ENCODE peak calls at places on chromosomes 13 and 19, in six cellular contexts. One of them, this sample, is unnamed.

GRCh38 chr19:1101337-1101698 is 2.5 kb upstream of the GPX4 start:
- DNase-seq in tibial artery: peak; percentile 72
- DNase-seq in AG10803: no peak
- DNase-seq in mammary epithelial cell: no peak
- DNase-seq in fibroblast of lung: no peak
- DNase-seq in kidney epithelial cell: no peak
- DNase-seq in this sample: no peak

GRCh38 chr13:52827839-52828238 is 20.6 kb downstream of the PCDH8 start:
- DNase-seq in fibroblast of lung: no peak
- DNase-seq in mammary epithelial cell: no peak
- DNase-seq in tibial artery: no peak
- DNase-seq in AG10803: no peak
- DNase-seq in kidney epithelial cell: no peak
- DNase-seq in this sample: no peak

GRCh38 chr13:61358599-61358998 is 57.0 kb downstream of the PCDH20 start:
- DNase-seq in tibial artery: no peak
- DNase-seq in fibroblast of lung: no peak
- DNase-seq in mammary epithelial cell: no peak
- DNase-seq in AG10803: no peak
- DNase-seq in kidney epithelial cell: no peak
- DNase-seq in this sample: no peak

GRCh38 chr19:12665646-12666304 is 767 bp downstream of the MAN2B1 start:
- DNase-seq in kidney epithelial cell: no peak
- DNase-seq in AG10803: no peak
- DNase-seq in fibroblast of lung: peak; percentile 14
- DNase-seq in mammary epithelial cell: no peak
- DNase-seq in tibial artery: no peak
- DNase-seq in this sample: peak; percentile 45

GRCh38 chr13:112586334-112586733 is 1.6 kb downstream of the TUBGCP3 start:
- DNase-seq in tibial artery: no peak
- DNase-seq in AG10803: no peak
- DNase-seq in fibroblast of lung: no peak
- DNase-seq in mammary epithelial cell: no peak
- DNase-seq in kidney epithelial cell: no peak
- DNase-seq in this sample: no peak

GRCh38 chr13:89401209-89401810 is 1730.1 kb downstream of the SLITRK5 start:
- DNase-seq in kidney epithelial cell: peak; percentile 42
- DNase-seq in AG10803: peak; percentile 52
- DNase-seq in fibroblast of lung: peak; percentile 74
- DNase-seq in mammary epithelial cell: peak; percentile 91
- DNase-seq in tibial artery: no peak
- DNase-seq in this sample: peak; percentile 41

GRCh38 chr13:99464441-99464949 is 36.8 kb upstream of the TM9SF2 start:
- DNase-seq in tibial artery: no peak
- DNase-seq in kidney epithelial cell: no peak
- DNase-seq in AG10803: peak; percentile 74
- DNase-seq in fibroblast of lung: no peak
- DNase-seq in mammary epithelial cell: no peak
- DNase-seq in this sample: no peak

GRCh38 chr13:114017966-114018365 is 44.1 kb upstream of the C13orf46 start:
- DNase-seq in fibroblast of lung: no peak
- DNase-seq in tibial artery: no peak
- DNase-seq in kidney epithelial cell: no peak
- DNase-seq in AG10803: no peak
- DNase-seq in mammary epithelial cell: no peak
- DNase-seq in this sample: no peak

GRCh38 chr13:79837741-79838450 is 356.9 kb downstream of the NDFIP2 start:
- DNase-seq in AG10803: peak; percentile 58
- DNase-seq in kidney epithelial cell: peak; percentile 39
- DNase-seq in mammary epithelial cell: peak; percentile 51
- DNase-seq in tibial artery: no peak
- DNase-seq in fibroblast of lung: peak; percentile 82
- DNase-seq in this sample: peak; percentile 58

GRCh38 chr13:73521291-73521626 is 462.5 kb downstream of the KLF5 start:
- DNase-seq in mammary epithelial cell: no peak
- DNase-seq in fibroblast of lung: no peak
- DNase-seq in AG10803: no peak
- DNase-seq in tibial artery: no peak
- DNase-seq in kidney epithelial cell: no peak
- DNase-seq in this sample: no peak

GRCh38 chr19:38813323-38813722 is 578 bp upstream of the LGALS4 start:
- DNase-seq in tibial artery: no peak
- DNase-seq in mammary epithelial cell: no peak
- DNase-seq in kidney epithelial cell: no peak
- DNase-seq in fibroblast of lung: no peak
- DNase-seq in AG10803: no peak
- DNase-seq in this sample: no peak

GRCh38 chr13:31742102-31742695 is 2.9 kb downstream of the RXFP2 start:
- DNase-seq in fibroblast of lung: peak; percentile 53
- DNase-seq in AG10803: peak; percentile 80
- DNase-seq in kidney epithelial cell: no peak
- DNase-seq in mammary epithelial cell: peak; percentile 45
- DNase-seq in tibial artery: peak; percentile 66
- DNase-seq in this sample: peak; percentile 63

GRCh38 chr13:113209880-113210421 is 538 bp downstream of the CUL4A start:
- DNase-seq in AG10803: peak; percentile 68
- DNase-seq in fibroblast of lung: peak; percentile 59
- DNase-seq in mammary epithelial cell: peak; percentile 74
- DNase-seq in tibial artery: peak; percentile 43
- DNase-seq in kidney epithelial cell: no peak
- DNase-seq in this sample: peak; percentile 79

GRCh38 chr13:38783992-38784875 is 97.4 kb downstream of the FREM2 start:
- DNase-seq in kidney epithelial cell: peak; percentile 47
- DNase-seq in AG10803: no peak
- DNase-seq in tibial artery: no peak
- DNase-seq in fibroblast of lung: peak; percentile 13
- DNase-seq in mammary epithelial cell: no peak
- DNase-seq in this sample: no peak

GRCh38 chr19:17450264-17451075 is 2.0 kb upstream of the TMEM221 start:
- DNase-seq in kidney epithelial cell: peak; percentile 54
- DNase-seq in tibial artery: no peak
- DNase-seq in fibroblast of lung: no peak
- DNase-seq in AG10803: no peak
- DNase-seq in mammary epithelial cell: peak; percentile 98
- DNase-seq in this sample: peak; percentile 60

GRCh38 chr13:46831588-46832194 is 34.7 kb upstream of the ESD start:
- DNase-seq in fibroblast of lung: peak; percentile 41
- DNase-seq in mammary epithelial cell: peak; percentile 37
- DNase-seq in tibial artery: no peak
- DNase-seq in kidney epithelial cell: peak; percentile 10
- DNase-seq in AG10803: peak; percentile 54
- DNase-seq in this sample: peak; percentile 56

GRCh38 chr13:102395174-102395573 is 6.7 kb downstream of the FGF14 start:
- DNase-seq in mammary epithelial cell: no peak
- DNase-seq in kidney epithelial cell: no peak
- DNase-seq in fibroblast of lung: no peak
- DNase-seq in tibial artery: no peak
- DNase-seq in AG10803: no peak
- DNase-seq in this sample: no peak

GRCh38 chr19:34319785-34320184 is 45.2 kb upstream of the GPI start:
- DNase-seq in kidney epithelial cell: peak; percentile 77
- DNase-seq in tibial artery: peak; percentile 26
- DNase-seq in mammary epithelial cell: peak; percentile 35
- DNase-seq in AG10803: no peak
- DNase-seq in fibroblast of lung: peak; percentile 93
- DNase-seq in this sample: no peak

GRCh38 chr13:59000770-59001169 is 1163.0 kb downstream of the DIAPH3 start:
- DNase-seq in kidney epithelial cell: no peak
- DNase-seq in tibial artery: no peak
- DNase-seq in mammary epithelial cell: no peak
- DNase-seq in fibroblast of lung: peak; percentile 32
- DNase-seq in AG10803: no peak
- DNase-seq in this sample: no peak

GRCh38 chr19:14072535-14073231 is at the start of gene MISP3:
- DNase-seq in kidney epithelial cell: no peak
- DNase-seq in mammary epithelial cell: peak; percentile 42
- DNase-seq in AG10803: no peak
- DNase-seq in fibroblast of lung: peak; percentile 53
- DNase-seq in tibial artery: no peak
- DNase-seq in this sample: no peak

GRCh38 chr19:10639836-10640235 is 14.3 kb upstream of the ILF3 start:
- DNase-seq in tibial artery: no peak
- DNase-seq in fibroblast of lung: no peak
- DNase-seq in kidney epithelial cell: no peak
- DNase-seq in mammary epithelial cell: no peak
- DNase-seq in AG10803: no peak
- DNase-seq in this sample: no peak

GRCh38 chr13:79128158-79128557 is 277.9 kb downstream of the RBM26 start:
- DNase-seq in mammary epithelial cell: peak; percentile 92
- DNase-seq in fibroblast of lung: peak; percentile 74
- DNase-seq in kidney epithelial cell: peak; percentile 84
- DNase-seq in AG10803: peak; percentile 2
- DNase-seq in tibial artery: no peak
- DNase-seq in this sample: peak; percentile 57

GRCh38 chr19:35995655-35995993 is 636 bp downstream of the SDHAF1 start:
- DNase-seq in mammary epithelial cell: peak; percentile 44
- DNase-seq in kidney epithelial cell: no peak
- DNase-seq in fibroblast of lung: peak; percentile 18
- DNase-seq in AG10803: peak; percentile 22
- DNase-seq in tibial artery: peak; percentile 49
- DNase-seq in this sample: peak; percentile 65

GRCh38 chr13:108860418-108860817 is 231.0 kb downstream of the MYO16 start:
- DNase-seq in mammary epithelial cell: no peak
- DNase-seq in tibial artery: no peak
- DNase-seq in kidney epithelial cell: no peak
- DNase-seq in fibroblast of lung: no peak
- DNase-seq in AG10803: no peak
- DNase-seq in this sample: no peak

GRCh38 chr19:17183858-17184271 is 31.3 kb upstream of the USE1 start:
- DNase-seq in AG10803: no peak
- DNase-seq in tibial artery: no peak
- DNase-seq in mammary epithelial cell: no peak
- DNase-seq in kidney epithelial cell: no peak
- DNase-seq in fibroblast of lung: no peak
- DNase-seq in this sample: no peak

GRCh38 chr13:25882732-25883357 is 169.0 kb downstream of the SHISA2 start:
- DNase-seq in mammary epithelial cell: no peak
- DNase-seq in tibial artery: no peak
- DNase-seq in kidney epithelial cell: no peak
- DNase-seq in fibroblast of lung: no peak
- DNase-seq in AG10803: no peak
- DNase-seq in this sample: no peak

GRCh38 chr13:34750078-34750703 is 191.9 kb upstream of the NBEA start:
- DNase-seq in AG10803: no peak
- DNase-seq in mammary epithelial cell: peak; percentile 28
- DNase-seq in kidney epithelial cell: no peak
- DNase-seq in tibial artery: no peak
- DNase-seq in fibroblast of lung: peak; percentile 24
- DNase-seq in this sample: no peak

GRCh38 chr19:41927810-41928192 is 448 bp downstream of the ERFL start:
- DNase-seq in kidney epithelial cell: no peak
- DNase-seq in AG10803: no peak
- DNase-seq in tibial artery: no peak
- DNase-seq in fibroblast of lung: no peak
- DNase-seq in mammary epithelial cell: no peak
- DNase-seq in this sample: no peak

GRCh38 chr19:35879068-35879467 is 10.7 kb downstream of the APLP1 start:
- DNase-seq in kidney epithelial cell: no peak
- DNase-seq in tibial artery: no peak
- DNase-seq in AG10803: no peak
- DNase-seq in fibroblast of lung: no peak
- DNase-seq in mammary epithelial cell: no peak
- DNase-seq in this sample: no peak

GRCh38 chr13:28258401-28258800 is 120.1 kb downstream of the PAN3 start:
- DNase-seq in AG10803: no peak
- DNase-seq in fibroblast of lung: no peak
- DNase-seq in tibial artery: no peak
- DNase-seq in mammary epithelial cell: no peak
- DNase-seq in kidney epithelial cell: no peak
- DNase-seq in this sample: no peak

GRCh38 chr13:34349091-34349722 is 531.3 kb downstream of the RFC3 start:
- DNase-seq in mammary epithelial cell: peak; percentile 85
- DNase-seq in tibial artery: peak; percentile 71
- DNase-seq in fibroblast of lung: peak; percentile 100
- DNase-seq in kidney epithelial cell: peak; percentile 88
- DNase-seq in AG10803: peak; percentile 100
- DNase-seq in this sample: no peak

GRCh38 chr13:78589206-78589605 is 14.1 kb downstream of the POU4F1 start:
- DNase-seq in kidney epithelial cell: no peak
- DNase-seq in tibial artery: no peak
- DNase-seq in fibroblast of lung: peak; percentile 21
- DNase-seq in mammary epithelial cell: peak; percentile 26
- DNase-seq in AG10803: no peak
- DNase-seq in this sample: peak; percentile 56

GRCh38 chr13:27551563-27551962 is 68.8 kb downstream of the LNX2 start:
- DNase-seq in fibroblast of lung: no peak
- DNase-seq in mammary epithelial cell: no peak
- DNase-seq in kidney epithelial cell: no peak
- DNase-seq in AG10803: no peak
- DNase-seq in tibial artery: no peak
- DNase-seq in this sample: no peak

GRCh38 chr13:21567714-21568113 is 36.3 kb downstream of the MICU2 start:
- DNase-seq in AG10803: no peak
- DNase-seq in fibroblast of lung: peak; percentile 28
- DNase-seq in tibial artery: no peak
- DNase-seq in kidney epithelial cell: no peak
- DNase-seq in mammary epithelial cell: no peak
- DNase-seq in this sample: no peak

GRCh38 chr19:33804021-33804799 is 7.5 kb downstream of the KCTD15 start:
- DNase-seq in tibial artery: peak; percentile 55
- DNase-seq in AG10803: peak; percentile 71
- DNase-seq in fibroblast of lung: peak; percentile 85
- DNase-seq in kidney epithelial cell: no peak
- DNase-seq in mammary epithelial cell: peak; percentile 15
- DNase-seq in this sample: no peak

GRCh38 chr13:61874970-61875579 is 459.4 kb upstream of the PCDH20 start:
- DNase-seq in tibial artery: no peak
- DNase-seq in AG10803: no peak
- DNase-seq in mammary epithelial cell: no peak
- DNase-seq in kidney epithelial cell: no peak
- DNase-seq in fibroblast of lung: no peak
- DNase-seq in this sample: no peak

GRCh38 chr13:97512732-97513131 is 78.8 kb downstream of the RAP2A start:
- DNase-seq in kidney epithelial cell: no peak
- DNase-seq in AG10803: no peak
- DNase-seq in mammary epithelial cell: no peak
- DNase-seq in tibial artery: no peak
- DNase-seq in fibroblast of lung: no peak
- DNase-seq in this sample: no peak